ENCODE peak calls at places on chromosomes 12 and 14, in ten cellular contexts. W, I, P, L, C, N, U, E, O and G are unnamed samples.

GRCh38 chr14:76957224-76957881 is 71.2 kb downstream of the IRF2BPL start:
- DNase-seq in W (peak; percentile 33), I (no peak), P (no peak), L (no peak), C (no peak), N (no peak), U (no peak), E (no peak), O (no peak), G (no peak)

GRCh38 chr12:20415013-20415412 is 46.7 kb downstream of the PDE3A start:
- DNase-seq in W (no peak), I (no peak), P (no peak), L (no peak), C (no peak), N (no peak), U (no peak), E (no peak), O (no peak), G (no peak)

GRCh38 chr14:73166399-73166798 is 30.1 kb downstream of the PSEN1 start:
- DNase-seq in W (no peak), I (no peak), P (no peak), L (no peak), C (no peak), N (no peak), U (no peak), E (no peak), O (no peak), G (no peak)

GRCh38 chr12:62697893-62698292 is 231.3 kb downstream of the MON2 start:
- DNase-seq in W (no peak), I (no peak), P (no peak), L (no peak), C (no peak), N (no peak), U (no peak), E (no peak), O (no peak), G (no peak)

GRCh38 chr12:46963977-46964376 is 115.4 kb upstream of the PCED1B start:
- DNase-seq in W (no peak), I (no peak), P (peak; percentile 78), L (no peak), C (no peak), N (no peak), U (no peak), E (peak; percentile 48), O (no peak), G (no peak)

GRCh38 chr14:55603401-55603953 is 23.5 kb downstream of the KTN1 start:
- DNase-seq in W (no peak), I (no peak), P (no peak), L (no peak), C (no peak), N (no peak), U (no peak), E (no peak), O (no peak), G (no peak)

GRCh38 chr12:96044017-96044985 is 8.9 kb upstream of the LTA4H start:
- DNase-seq in W (peak; percentile 64), I (no peak), P (no peak), L (no peak), C (no peak), N (no peak), U (no peak), E (no peak), O (no peak), G (no peak)

GRCh38 chr12:123713398-123714301 is 1.5 kb downstream of the ATP6V0A2 start:
- DNase-seq in W (peak; percentile 32), I (no peak), P (no peak), L (no peak), C (no peak), N (no peak), U (no peak), E (no peak), O (peak; percentile 15), G (no peak)

GRCh38 chr12:123942911-123943648 is 29.6 kb downstream of the CCDC92 start:
- DNase-seq in W (no peak), I (no peak), P (no peak), L (no peak), C (no peak), N (no peak), U (no peak), E (no peak), O (no peak), G (no peak)

GRCh38 chr14:65495196-65495595 is 82.7 kb downstream of the FUT8 start:
- DNase-seq in W (no peak), I (no peak), P (no peak), L (no peak), C (no peak), N (no peak), U (no peak), E (no peak), O (no peak), G (no peak)

GRCh38 chr14:49992901-49993335 is 100.0 kb downstream of the ARF6 start:
- DNase-seq in W (no peak), I (no peak), P (no peak), L (no peak), C (peak; percentile 69), N (no peak), U (no peak), E (peak; percentile 25), O (no peak), G (no peak)

GRCh38 chr14:29216774-29217232 is 450.2 kb downstream of the FOXG1 start:
- DNase-seq in W (peak; percentile 1), I (no peak), P (peak; percentile 42), L (no peak), C (no peak), N (no peak), U (no peak), E (no peak), O (peak; percentile 3), G (no peak)

GRCh38 chr12:112473056-112473455 is 54.3 kb downstream of the PTPN11 start:
- DNase-seq in W (peak; percentile 48), I (no peak), P (no peak), L (no peak), C (no peak), N (peak; percentile 23), U (no peak), E (no peak), O (peak; percentile 11), G (no peak)

GRCh38 chr12:68521321-68521839 is 89.3 kb upstream of the RAP1B start:
- DNase-seq in W (no peak), I (no peak), P (no peak), L (no peak), C (no peak), N (no peak), U (no peak), E (no peak), O (no peak), G (no peak)

GRCh38 chr14:53060046-53060445 is 93.1 kb downstream of the DDHD1 start:
- DNase-seq in W (no peak), I (no peak), P (no peak), L (no peak), C (no peak), N (no peak), U (no peak), E (no peak), O (no peak), G (no peak)

GRCh38 chr14:60786905-60787304 is 52.3 kb downstream of the MNAT1 start:
- DNase-seq in W (no peak), I (no peak), P (no peak), L (no peak), C (no peak), N (no peak), U (no peak), E (no peak), O (no peak), G (no peak)

GRCh38 chr12:85445060-85445938 is 165.3 kb downstream of the ALX1 start:
- DNase-seq in W (no peak), I (no peak), P (no peak), L (no peak), C (no peak), N (peak; percentile 9), U (no peak), E (no peak), O (no peak), G (no peak)

GRCh38 chr12:10891937-10892336 is 7.9 kb upstream of the PRH1 start:
- DNase-seq in W (no peak), I (no peak), P (no peak), L (no peak), C (no peak), N (no peak), U (no peak), E (peak; percentile 12), O (no peak), G (no peak)

GRCh38 chr12:131832393-131833231 is 4.4 kb downstream of the MMP17 start:
- DNase-seq in W (no peak), I (no peak), P (no peak), L (no peak), C (no peak), N (no peak), U (no peak), E (peak; percentile 35), O (no peak), G (no peak)

GRCh38 chr14:60323199-60323891 is 74.3 kb downstream of the PPM1A start:
- DNase-seq in W (no peak), I (no peak), P (no peak), L (no peak), C (no peak), N (no peak), U (no peak), E (no peak), O (no peak), G (no peak)

GRCh38 chr14:105067969-105068301 is 2.7 kb upstream of the GPR132 start:
- DNase-seq in W (no peak), I (no peak), P (no peak), L (no peak), C (peak; percentile 29), N (no peak), U (no peak), E (no peak), O (no peak), G (no peak)

GRCh38 chr12:27237790-27238771 is 6.0 kb upstream of the STK38L start:
- DNase-seq in W (peak; percentile 96), I (no peak), P (no peak), L (no peak), C (no peak), N (no peak), U (no peak), E (no peak), O (no peak), G (no peak)

GRCh38 chr12:58171914-58172313 is 230.5 kb downstream of the ATP23 start:
- DNase-seq in W (no peak), I (no peak), P (no peak), L (no peak), C (no peak), N (no peak), U (no peak), E (peak; percentile 49), O (no peak), G (no peak)